ENCODE peak calls at places on chromosomes 6 and 20, in eight cellular contexts. One of them, this sample, is unnamed.

GRCh38 chr6:84258268-84258667 is 30.8 kb upstream of the CEP162 start:
- DNase-seq in heart right ventricle: no peak
- DNase-seq in caudate nucleus: no peak
- DNase-seq in mesendoderm: no peak
- DNase-seq in RWPE1: no peak
- DNase-seq in thyroid gland: no peak
- DNase-seq in ascending aorta: no peak
- DNase-seq in adrenal gland: no peak
- DNase-seq in this sample: no peak

GRCh38 chr6:41577865-41578713 is 31.9 kb downstream of the FOXP4 start:
- DNase-seq in heart right ventricle: no peak
- DNase-seq in caudate nucleus: no peak
- DNase-seq in mesendoderm: peak; percentile 93
- DNase-seq in RWPE1: peak; percentile 26
- DNase-seq in thyroid gland: peak; percentile 83
- DNase-seq in ascending aorta: no peak
- DNase-seq in adrenal gland: peak; percentile 14
- DNase-seq in this sample: no peak

GRCh38 chr20:60314727-60315126 is 356.5 kb downstream of the CDH26 start:
- DNase-seq in heart right ventricle: no peak
- DNase-seq in caudate nucleus: no peak
- DNase-seq in mesendoderm: no peak
- DNase-seq in RWPE1: no peak
- DNase-seq in thyroid gland: no peak
- DNase-seq in ascending aorta: no peak
- DNase-seq in adrenal gland: no peak
- DNase-seq in this sample: no peak

GRCh38 chr6:130765181-130765727 is 62.0 kb upstream of the SMLR1 start:
- DNase-seq in heart right ventricle: no peak
- DNase-seq in caudate nucleus: no peak
- DNase-seq in mesendoderm: peak; percentile 46
- DNase-seq in RWPE1: no peak
- DNase-seq in thyroid gland: no peak
- DNase-seq in ascending aorta: no peak
- DNase-seq in adrenal gland: no peak
- DNase-seq in this sample: no peak

GRCh38 chr20:953742-954141 is 37.6 kb upstream of the ANGPT4 start:
- DNase-seq in heart right ventricle: no peak
- DNase-seq in caudate nucleus: no peak
- DNase-seq in mesendoderm: peak; percentile 37
- DNase-seq in RWPE1: no peak
- DNase-seq in thyroid gland: peak; percentile 52
- DNase-seq in ascending aorta: no peak
- DNase-seq in adrenal gland: peak; percentile 14
- DNase-seq in this sample: no peak

GRCh38 chr6:53878808-53879207 is 84.0 kb downstream of the LRRC1 start:
- DNase-seq in heart right ventricle: no peak
- DNase-seq in caudate nucleus: no peak
- DNase-seq in mesendoderm: peak; percentile 29
- DNase-seq in RWPE1: no peak
- DNase-seq in thyroid gland: no peak
- DNase-seq in ascending aorta: no peak
- DNase-seq in adrenal gland: no peak
- DNase-seq in this sample: no peak

GRCh38 chr6:3232017-3232838 is 4.8 kb upstream of the TUBB2B start:
- DNase-seq in heart right ventricle: no peak
- DNase-seq in caudate nucleus: no peak
- DNase-seq in mesendoderm: no peak
- DNase-seq in RWPE1: no peak
- DNase-seq in thyroid gland: no peak
- DNase-seq in ascending aorta: peak; percentile 45
- DNase-seq in adrenal gland: no peak
- DNase-seq in this sample: no peak

GRCh38 chr6:158231551-158232444 is 63.6 kb downstream of the GTF2H5 start:
- DNase-seq in heart right ventricle: peak; percentile 81
- DNase-seq in caudate nucleus: no peak
- DNase-seq in mesendoderm: peak; percentile 72
- DNase-seq in RWPE1: peak; percentile 74
- DNase-seq in thyroid gland: peak; percentile 70
- DNase-seq in ascending aorta: peak; percentile 85
- DNase-seq in adrenal gland: peak; percentile 77
- DNase-seq in this sample: peak; percentile 75

GRCh38 chr6:19325335-19325789 is 511.8 kb upstream of the ID4 start:
- DNase-seq in heart right ventricle: no peak
- DNase-seq in caudate nucleus: no peak
- DNase-seq in mesendoderm: no peak
- DNase-seq in RWPE1: no peak
- DNase-seq in thyroid gland: no peak
- DNase-seq in ascending aorta: no peak
- DNase-seq in adrenal gland: no peak
- DNase-seq in this sample: no peak

DNA sequence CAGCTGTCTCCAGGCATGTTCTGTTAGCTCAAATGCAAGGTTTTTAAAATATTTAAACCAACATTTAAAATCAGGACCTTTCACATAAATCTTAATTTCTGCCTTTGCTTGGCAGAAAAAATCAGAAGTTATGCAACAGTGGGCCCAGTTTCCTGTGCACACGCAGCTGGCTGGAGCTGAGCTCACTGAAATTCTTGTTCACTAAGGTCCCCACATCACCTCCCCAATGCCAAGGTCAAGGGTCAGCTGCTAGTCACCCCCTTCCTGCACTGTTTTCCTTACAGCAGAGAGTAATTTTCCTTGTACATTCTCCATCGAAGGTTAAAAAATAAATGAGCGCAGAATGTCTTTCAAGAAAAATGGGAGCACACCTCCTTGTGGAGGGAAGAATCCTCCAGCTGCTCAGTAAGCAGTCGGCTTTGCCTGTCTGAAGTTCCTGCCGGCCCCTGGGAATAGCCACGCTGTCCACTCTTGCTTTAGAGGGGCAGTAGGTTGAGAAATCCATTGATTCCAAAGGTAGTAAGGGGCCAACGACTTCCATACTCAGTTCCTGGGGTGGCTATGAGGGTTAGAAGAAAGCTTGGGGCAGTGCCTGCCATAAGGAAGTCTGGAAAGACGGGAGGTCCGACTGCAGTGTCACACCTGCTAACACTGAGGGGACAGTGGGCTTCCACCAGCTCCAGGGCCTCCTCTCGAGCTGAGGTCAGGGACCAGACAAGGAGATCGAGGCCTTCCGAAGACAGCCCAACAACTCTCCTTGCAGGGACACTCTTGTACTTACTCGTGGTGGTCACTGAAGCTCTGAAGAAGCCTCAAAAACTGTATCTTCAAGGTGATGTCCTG is 56.8 kb downstream of the MYH7B start:
- DNase-seq in heart right ventricle: no peak
- DNase-seq in caudate nucleus: no peak
- DNase-seq in mesendoderm: no peak
- DNase-seq in RWPE1: no peak
- DNase-seq in thyroid gland: no peak
- DNase-seq in ascending aorta: peak; percentile 59
- DNase-seq in adrenal gland: peak; percentile 68
- DNase-seq in this sample: no peak
- H3K27ac ChIP-seq in heart right ventricle: no peak overlapping the region
- H3K27ac ChIP-seq in caudate nucleus: no peak overlapping the region
- H3K27ac ChIP-seq in mesendoderm: no peak overlapping the region
- H3K27ac ChIP-seq in RWPE1: no peak overlapping the region
- H3K27ac ChIP-seq in thyroid gland: no peak overlapping the region
- H3K27ac ChIP-seq in ascending aorta: peak overlapping the region; percentile 63
- H3K27ac ChIP-seq in adrenal gland: peak overlapping the region; percentile 78
- H3K27ac ChIP-seq in this sample: peak overlapping the region; percentile 66

DNA sequence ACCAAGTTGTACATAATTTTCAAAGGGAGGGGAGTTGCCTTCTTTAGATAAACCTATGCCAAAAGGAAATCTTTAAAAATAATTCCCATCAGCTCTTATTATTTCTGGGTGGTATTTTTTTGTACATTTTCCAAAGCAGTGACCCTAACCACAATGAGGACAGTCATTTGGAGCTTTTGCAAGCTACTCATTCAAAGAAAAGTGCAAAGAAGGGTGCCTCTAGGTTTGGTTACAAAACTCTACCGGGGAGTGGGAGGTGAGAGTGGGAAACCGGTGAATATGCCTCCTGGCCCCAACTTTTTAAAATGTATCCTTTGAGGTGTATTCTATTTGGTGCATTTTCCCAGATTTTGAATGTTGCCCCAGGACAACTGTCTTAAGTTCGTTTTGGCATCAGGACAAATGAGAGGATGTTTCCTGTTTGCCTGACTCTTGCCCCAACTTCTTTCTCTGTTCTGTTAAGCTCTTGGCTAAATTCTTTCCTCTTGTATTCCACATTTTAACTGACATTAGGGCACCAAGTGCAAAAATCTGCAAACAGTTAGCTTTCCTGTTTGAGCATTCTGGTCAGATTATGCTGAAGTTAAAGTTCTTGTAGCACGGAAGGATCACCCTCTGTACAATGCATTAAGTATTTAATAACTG is 78.9 kb downstream of the SLX4IP start:
- DNase-seq in heart right ventricle: no peak
- DNase-seq in caudate nucleus: no peak
- DNase-seq in mesendoderm: no peak
- DNase-seq in RWPE1: no peak
- DNase-seq in thyroid gland: no peak
- DNase-seq in ascending aorta: no peak
- DNase-seq in adrenal gland: no peak
- DNase-seq in this sample: no peak
- H3K27ac ChIP-seq in heart right ventricle: no peak overlapping the region
- H3K27ac ChIP-seq in caudate nucleus: no peak overlapping the region
- H3K27ac ChIP-seq in mesendoderm: no peak overlapping the region
- H3K27ac ChIP-seq in RWPE1: peak overlapping the region; percentile 65
- H3K27ac ChIP-seq in thyroid gland: no peak overlapping the region
- H3K27ac ChIP-seq in ascending aorta: no peak overlapping the region
- H3K27ac ChIP-seq in adrenal gland: peak overlapping the region; percentile 32
- H3K27ac ChIP-seq in this sample: no peak overlapping the region

GRCh38 chr6:6711832-6712231 is 123.3 kb downstream of the LY86 start:
- DNase-seq in heart right ventricle: no peak
- DNase-seq in caudate nucleus: no peak
- DNase-seq in mesendoderm: no peak
- DNase-seq in RWPE1: no peak
- DNase-seq in thyroid gland: no peak
- DNase-seq in ascending aorta: no peak
- DNase-seq in adrenal gland: peak; percentile 30
- DNase-seq in this sample: no peak
- H3K27ac ChIP-seq in heart right ventricle: no peak overlapping the region
- H3K27ac ChIP-seq in caudate nucleus: no peak overlapping the region
- H3K27ac ChIP-seq in mesendoderm: no peak overlapping the region
- H3K27ac ChIP-seq in RWPE1: peak overlapping the region; percentile 82
- H3K27ac ChIP-seq in thyroid gland: no peak overlapping the region
- H3K27ac ChIP-seq in ascending aorta: no peak overlapping the region
- H3K27ac ChIP-seq in adrenal gland: no peak overlapping the region
- H3K27ac ChIP-seq in this sample: no peak overlapping the region

GRCh38 chr20:31738729-31739549 is at the start of gene TPX2:
- DNase-seq in heart right ventricle: peak; percentile 91
- DNase-seq in caudate nucleus: peak; percentile 86
- DNase-seq in mesendoderm: peak; percentile 99
- DNase-seq in RWPE1: peak; percentile 100
- DNase-seq in thyroid gland: peak; percentile 97
- DNase-seq in ascending aorta: peak; percentile 97
- DNase-seq in adrenal gland: peak; percentile 97
- DNase-seq in this sample: peak; percentile 93
- H3K27ac ChIP-seq in heart right ventricle: peak within 1 kb of the TSS; percentile 80
- H3K27ac ChIP-seq in caudate nucleus: peak within 1 kb of the TSS; percentile 28
- H3K27ac ChIP-seq in mesendoderm: peak within 1 kb of the TSS; percentile 78
- H3K27ac ChIP-seq in RWPE1: peak within 1 kb of the TSS; percentile 85
- H3K27ac ChIP-seq in thyroid gland: peak within 1 kb of the TSS; percentile 64
- H3K27ac ChIP-seq in ascending aorta: peak within 1 kb of the TSS; percentile 64
- H3K27ac ChIP-seq in adrenal gland: peak within 1 kb of the TSS; percentile 76
- H3K27ac ChIP-seq in this sample: peak within 1 kb of the TSS; percentile 89

GRCh38 chr6:110813813-110814487 is 1.3 kb downstream of the CDK19 start:
- DNase-seq in heart right ventricle: no peak
- DNase-seq in caudate nucleus: no peak
- DNase-seq in mesendoderm: peak; percentile 56
- DNase-seq in RWPE1: peak; percentile 36
- DNase-seq in thyroid gland: peak; percentile 7
- DNase-seq in ascending aorta: no peak
- DNase-seq in adrenal gland: no peak
- DNase-seq in this sample: no peak
- H3K27ac ChIP-seq in heart right ventricle: peak overlapping the region; percentile 89
- H3K27ac ChIP-seq in caudate nucleus: peak overlapping the region; percentile 98
- H3K27ac ChIP-seq in mesendoderm: peak overlapping the region; percentile 89
- H3K27ac ChIP-seq in RWPE1: peak overlapping the region; percentile 95
- H3K27ac ChIP-seq in thyroid gland: no peak overlapping the region
- H3K27ac ChIP-seq in ascending aorta: peak overlapping the region; percentile 98
- H3K27ac ChIP-seq in adrenal gland: peak overlapping the region; percentile 92
- H3K27ac ChIP-seq in this sample: peak overlapping the region; percentile 94

GRCh38 chr20:44738779-44739477 is 6.7 kb upstream of the KCNK15 start:
- DNase-seq in heart right ventricle: no peak
- DNase-seq in caudate nucleus: no peak
- DNase-seq in mesendoderm: peak; percentile 96
- DNase-seq in RWPE1: peak; percentile 97
- DNase-seq in thyroid gland: peak; percentile 58
- DNase-seq in ascending aorta: peak; percentile 89
- DNase-seq in adrenal gland: peak; percentile 77
- DNase-seq in this sample: no peak
- H3K27ac ChIP-seq in heart right ventricle: no peak overlapping the region
- H3K27ac ChIP-seq in caudate nucleus: no peak overlapping the region
- H3K27ac ChIP-seq in mesendoderm: no peak overlapping the region
- H3K27ac ChIP-seq in RWPE1: no peak overlapping the region
- H3K27ac ChIP-seq in thyroid gland: no peak overlapping the region
- H3K27ac ChIP-seq in ascending aorta: peak overlapping the region; percentile 94
- H3K27ac ChIP-seq in adrenal gland: no peak overlapping the region
- H3K27ac ChIP-seq in this sample: peak overlapping the region; percentile 41

This sample was measured in left ventricle myocardium inferior.